ENCODE peak calls at places on chromosomes 5 and 9, in ten cellular contexts. E is HT1080; F is ecto neural progenitor cell; G is stimulated activated CD8-positive, alpha-beta memory T cell treated with anti-CD3 and anti-CD28 coated beads, Interleukin-15, amount 100 ng/mL, for 24 hours; V is pons; P is astrocyte of the spinal cord; Y is activated CD8-positive, alpha-beta memory T cell treated with anti-CD3 and anti-CD28 coated beads for 24 hours; A is mesendoderm; S is mucosa of descending colon; X is progenitor cell of endocrine pancreas. K is an unnamed sample.
A peak's percentile ranks its signal among the peaks of the same experiment; 100 is the strongest.

GRCh38 chr9:99852617-99853016 is 30.9 kb downstream of the NR4A3 start:
- DNase-seq in X (no peak), S (no peak), F (no peak), E (no peak), P (no peak), V (no peak), G (no peak), Y (no peak), A (no peak), K (no peak)

GRCh38 chr5:136014049-136014516 is 14.7 kb upstream of the TGFBI start:
- DNase-seq in P (peak; percentile 92), X (no peak), A (no peak), V (no peak), E (peak; percentile 71), F (no peak), G (no peak), S (no peak), Y (no peak), K (peak; percentile 79)

GRCh38 chr9:7570107-7570720 is 229.4 kb downstream of the DMAC1 start:
- DNase-seq in V (peak; percentile 78), A (peak; percentile 74), S (peak; percentile 86), P (peak; percentile 32), X (peak; percentile 46), E (peak; percentile 52), Y (peak; percentile 81), F (peak; percentile 62), G (peak; percentile 13), K (peak; percentile 36)

GRCh38 chr9:5866276-5866675 is 24.4 kb upstream of the MLANA start:
- DNase-seq in V (no peak), G (no peak), P (no peak), F (no peak), Y (no peak), X (no peak), E (no peak), S (no peak), A (no peak), K (no peak)

GRCh38 chr5:80034962-80035821 is at the start of gene THBS4:
- DNase-seq in X (no peak), F (peak; percentile 71), Y (peak; percentile 61), V (no peak), S (no peak), G (no peak), E (no peak), P (no peak), A (peak; percentile 10), K (no peak)

GRCh38 chr9:132788378-132788777 is 89.7 kb downstream of the AK8 start:
- DNase-seq in P (no peak), S (no peak), V (no peak), G (no peak), X (no peak), E (no peak), F (no peak), A (no peak), Y (no peak), K (no peak)

GRCh38 chr5:86756839-86757238 is 139.1 kb downstream of the COX7C start:
- DNase-seq in A (no peak), Y (no peak), E (no peak), F (no peak), V (no peak), X (no peak), G (no peak), S (no peak), P (no peak), K (no peak)

GRCh38 chr5:94623877-94624276 is 5.4 kb downstream of the SLF1 start:
- DNase-seq in A (no peak), G (no peak), Y (no peak), P (no peak), S (no peak), F (no peak), X (no peak), E (no peak), V (no peak), K (no peak)

GRCh38 chr9:75890541-75891276 is at the start of gene PCSK5:
- DNase-seq in P (peak; percentile 98), G (peak; percentile 47), S (peak; percentile 96), F (peak; percentile 94), V (peak; percentile 93), Y (peak; percentile 90), X (peak; percentile 84), A (peak; percentile 98), E (peak; percentile 86), K (peak; percentile 66)

GRCh38 chr5:1204693-1205242 is 3.4 kb downstream of the SLC6A19 start:
- DNase-seq in X (no peak), E (peak; percentile 49), G (no peak), P (peak; percentile 1), A (peak; percentile 51), S (peak; percentile 62), F (peak; percentile 73), V (peak; percentile 20), Y (no peak), K (peak; percentile 31)

GRCh38 chr5:73592546-73592945 is 27.0 kb downstream of the UTP15 start:
- DNase-seq in E (peak; percentile 73), G (no peak), V (no peak), F (no peak), Y (no peak), A (no peak), S (no peak), P (peak; percentile 24), X (no peak), K (peak; percentile 83)

GRCh38 chr5:165202144-165202910 is 1696.9 kb downstream of the MAT2B start:
- DNase-seq in G (no peak), F (no peak), X (no peak), P (peak; percentile 3), V (no peak), A (no peak), E (no peak), S (no peak), Y (no peak), K (no peak)

GRCh38 chr5:72402381-72402890 is 82.3 kb downstream of the PTCD2 start:
- DNase-seq in E (no peak), F (no peak), A (no peak), V (no peak), X (no peak), S (no peak), Y (no peak), G (no peak), P (peak; percentile 47), K (peak; percentile 84)

GRCh38 chr5:112921833-112922817 is at the start of gene REEP5:
- DNase-seq in A (peak; percentile 91), G (peak; percentile 72), F (peak; percentile 90), Y (peak; percentile 91), P (peak; percentile 75), S (peak; percentile 85), E (peak; percentile 68), V (peak; percentile 72), X (peak; percentile 77), K (peak; percentile 87)

GRCh38 chr9:14822666-14823065 is 87.6 kb downstream of the FREM1 start:
- DNase-seq in G (no peak), X (no peak), F (no peak), Y (no peak), V (no peak), S (no peak), A (no peak), P (no peak), E (no peak), K (no peak)

GRCh38 chr9:76701441-76702031 is 62.7 kb upstream of the PCA3 start:
- DNase-seq in F (peak; percentile 64), A (no peak), X (no peak), S (no peak), Y (no peak), V (peak; percentile 59), P (peak; percentile 78), G (no peak), E (no peak), K (no peak)

GRCh38 chr5:78002690-78003089 is 226.6 kb upstream of the TBCA start:
- DNase-seq in G (no peak), S (no peak), P (no peak), X (no peak), A (no peak), F (no peak), Y (no peak), E (no peak), V (peak; percentile 74), K (no peak)

GRCh38 chr5:102826629-102827028 is 71.5 kb downstream of the PAM start:
- DNase-seq in A (peak; percentile 50), E (no peak), S (no peak), X (no peak), F (no peak), V (no peak), P (no peak), Y (no peak), G (no peak), K (peak; percentile 11)

GRCh38 chr9:87227456-87227855 is 270.2 kb upstream of the DAPK1 start:
- DNase-seq in A (no peak), S (no peak), X (no peak), G (no peak), V (no peak), Y (no peak), F (no peak), P (no peak), E (no peak), K (no peak)

GRCh38 chr9:29220852-29221251 is 1647.6 kb upstream of the C9orf72 start:
- DNase-seq in E (no peak), Y (no peak), P (no peak), V (no peak), G (no peak), X (no peak), A (no peak), S (no peak), F (no peak), K (no peak)

GRCh38 chr5:159392881-159393280 is 62.6 kb upstream of the IL12B start:
- DNase-seq in S (no peak), X (no peak), Y (no peak), E (no peak), G (no peak), V (no peak), F (no peak), A (no peak), P (no peak), K (no peak)

GRCh38 chr5:16574789-16575785 is 41.7 kb downstream of the RETREG1 start:
- DNase-seq in S (no peak), Y (no peak), P (peak; percentile 92), X (no peak), E (peak; percentile 85), F (no peak), G (no peak), V (peak; percentile 93), A (peak; percentile 38), K (peak; percentile 91)

GRCh38 chr9:136241540-136241939 is 4.1 kb downstream of the QSOX2 start:
- DNase-seq in V (no peak), X (no peak), S (no peak), Y (no peak), P (no peak), F (no peak), E (no peak), A (no peak), G (no peak), K (no peak)

GRCh38 chr5:1406681-1407640 is 38.3 kb downstream of the SLC6A3 start:
- DNase-seq in G (no peak), P (no peak), Y (no peak), V (no peak), E (no peak), A (no peak), S (no peak), X (no peak), F (no peak), K (no peak)

GRCh38 chr5:142438573-142438972 is 113.8 kb upstream of the SPRY4 start:
- DNase-seq in S (no peak), P (no peak), G (no peak), F (no peak), X (no peak), V (no peak), Y (no peak), A (no peak), E (no peak), K (no peak)

GRCh38 chr9:18490591-18491370 is 16.8 kb downstream of the ADAMTSL1 start:
- DNase-seq in E (peak; percentile 100), Y (no peak), P (peak; percentile 99), S (no peak), G (no peak), V (no peak), F (no peak), X (no peak), A (peak; percentile 45), K (peak; percentile 100)

GRCh38 chr5:127111112-127111511 is 37.8 kb upstream of the C5orf63 start:
- DNase-seq in X (no peak), A (no peak), Y (no peak), S (no peak), E (no peak), P (no peak), V (no peak), G (no peak), F (no peak), K (no peak)

GRCh38 chr5:90562331-90562730 is 3.7 kb downstream of the ADGRV1 start:
- DNase-seq in S (no peak), P (no peak), F (no peak), V (no peak), E (no peak), G (no peak), Y (no peak), X (no peak), A (no peak), K (no peak)